ENCODE peak calls at places on chromosome 14, in four cellular contexts. One of them, this sample, is unnamed.
A peak's percentile ranks its signal among the peaks of the same experiment; 100 is the strongest.

GRCh38 chr14:23559010-23559920 is 3.2 kb downstream of the THTPA start:
- DNase-seq in adrenal gland: no peak
- DNase-seq in T1000: peak; percentile 51
- DNase-seq in DND-41: peak; percentile 67
- DNase-seq in this sample: peak; percentile 60

GRCh38 chr14:78530078-78530477 is 359.9 kb downstream of the NRXN3 start:
- DNase-seq in adrenal gland: peak; percentile 7
- DNase-seq in T1000: no peak
- DNase-seq in DND-41: peak; percentile 62
- DNase-seq in this sample: peak; percentile 13

GRCh38 chr14:69034612-69035262 is 55.6 kb upstream of the ACTN1 start:
- DNase-seq in adrenal gland: no peak
- DNase-seq in T1000: no peak
- DNase-seq in DND-41: no peak
- DNase-seq in this sample: no peak

GRCh38 chr14:105240811-105241576 is 7.3 kb upstream of the BTBD6 start:
- DNase-seq in adrenal gland: no peak
- DNase-seq in T1000: no peak
- DNase-seq in DND-41: no peak
- DNase-seq in this sample: no peak

GRCh38 chr14:34450542-34450915 is 11.5 kb downstream of the SPTSSA start:
- DNase-seq in adrenal gland: no peak
- DNase-seq in T1000: no peak
- DNase-seq in DND-41: no peak
- DNase-seq in this sample: no peak

GRCh38 chr14:98605043-98605442 is 667.0 kb downstream of the BCL11B start:
- DNase-seq in adrenal gland: no peak
- DNase-seq in T1000: no peak
- DNase-seq in DND-41: no peak
- DNase-seq in this sample: no peak

GRCh38 chr14:61426048-61426447 is 104.7 kb downstream of the PRKCH start:
- DNase-seq in adrenal gland: no peak
- DNase-seq in T1000: no peak
- DNase-seq in DND-41: no peak
- DNase-seq in this sample: no peak

GRCh38 chr14:62213516-62213915 is 451.3 kb downstream of the SNAPC1 start:
- DNase-seq in adrenal gland: no peak
- DNase-seq in T1000: no peak
- DNase-seq in DND-41: no peak
- DNase-seq in this sample: no peak

GRCh38 chr14:64983439-64984310 is 3.0 kb upstream of the FNTB start:
- DNase-seq in adrenal gland: peak; percentile 27
- DNase-seq in T1000: no peak
- DNase-seq in DND-41: peak; percentile 47
- DNase-seq in this sample: peak; percentile 20

This sample was measured in NCI-H460.